ENCODE peak calls at places on chromosomes 6 and 20, in five cellular contexts. One of them, this sample, is unnamed.

GRCh38 chr20:46557231-46557956 is 6.9 kb upstream of the OCSTAMP start:
- DNase-seq in lower lobe of right lung: no peak
- DNase-seq in thyroid gland: peak
- DNase-seq in left ventricle myocardium inferior: no peak
- DNase-seq in HCT116: no peak
- DNase-seq in this sample: no peak

GRCh38 chr6:51992834-51993233 is 94.6 kb downstream of the PKHD1 start:
- DNase-seq in lower lobe of right lung: no peak
- DNase-seq in thyroid gland: no peak
- DNase-seq in left ventricle myocardium inferior: no peak
- DNase-seq in HCT116: no peak
- DNase-seq in this sample: no peak

GRCh38 chr6:161393839-161394364 is 120.0 kb upstream of the AGPAT4 start:
- DNase-seq in lower lobe of right lung: no peak
- DNase-seq in thyroid gland: peak
- DNase-seq in left ventricle myocardium inferior: no peak
- DNase-seq in HCT116: peak
- DNase-seq in this sample: no peak

GRCh38 chr6:72650081-72650745 is 28.3 kb downstream of the KCNQ5 start:
- DNase-seq in lower lobe of right lung: no peak
- DNase-seq in thyroid gland: no peak
- DNase-seq in left ventricle myocardium inferior: no peak
- DNase-seq in HCT116: no peak
- DNase-seq in this sample: no peak

GRCh38 chr20:15236812-15237211 is 899.4 kb upstream of the FLRT3 start:
- DNase-seq in lower lobe of right lung: no peak
- DNase-seq in thyroid gland: peak
- DNase-seq in left ventricle myocardium inferior: no peak
- DNase-seq in HCT116: peak
- DNase-seq in this sample: no peak

GRCh38 chr6:97059473-97059872 is 134.9 kb downstream of the KLHL32 start:
- DNase-seq in lower lobe of right lung: no peak
- DNase-seq in thyroid gland: no peak
- DNase-seq in left ventricle myocardium inferior: no peak
- DNase-seq in HCT116: peak
- DNase-seq in this sample: no peak

GRCh38 chr6:16108996-16109658 is 19.8 kb upstream of the MYLIP start:
- DNase-seq in lower lobe of right lung: peak
- DNase-seq in thyroid gland: peak
- DNase-seq in left ventricle myocardium inferior: no peak
- DNase-seq in HCT116: no peak
- DNase-seq in this sample: peak

GRCh38 chr20:35305682-35306556 is 13.7 kb upstream of the FAM83C start:
- DNase-seq in lower lobe of right lung: no peak
- DNase-seq in thyroid gland: no peak
- DNase-seq in left ventricle myocardium inferior: no peak
- DNase-seq in HCT116: peak
- DNase-seq in this sample: peak

GRCh38 chr6:131049515-131050081 is 13.4 kb downstream of the EPB41L2 start:
- DNase-seq in lower lobe of right lung: no peak
- DNase-seq in thyroid gland: no peak
- DNase-seq in left ventricle myocardium inferior: no peak
- DNase-seq in HCT116: no peak
- DNase-seq in this sample: no peak

GRCh38 chr20:52379723-52380336 is 188.3 kb upstream of the ZFP64 start:
- DNase-seq in lower lobe of right lung: peak
- DNase-seq in thyroid gland: peak
- DNase-seq in left ventricle myocardium inferior: peak
- DNase-seq in HCT116: no peak
- DNase-seq in this sample: no peak

GRCh38 chr20:24018796-24019195 is 30.2 kb upstream of the GGTLC1 start:
- DNase-seq in lower lobe of right lung: no peak
- DNase-seq in thyroid gland: no peak
- DNase-seq in left ventricle myocardium inferior: no peak
- DNase-seq in HCT116: no peak
- DNase-seq in this sample: no peak

GRCh38 chr6:47180633-47181032 is 129.1 kb downstream of the TNFRSF21 start:
- DNase-seq in lower lobe of right lung: no peak
- DNase-seq in thyroid gland: no peak
- DNase-seq in left ventricle myocardium inferior: no peak
- DNase-seq in HCT116: peak
- DNase-seq in this sample: no peak

GRCh38 chr6:394641-395289 is 3.2 kb downstream of the IRF4 start:
- DNase-seq in lower lobe of right lung: no peak
- DNase-seq in thyroid gland: no peak
- DNase-seq in left ventricle myocardium inferior: no peak
- DNase-seq in HCT116: no peak
- DNase-seq in this sample: no peak

GRCh38 chr20:59435496-59435895 is 135.1 kb downstream of the EDN3 start:
- DNase-seq in lower lobe of right lung: no peak
- DNase-seq in thyroid gland: no peak
- DNase-seq in left ventricle myocardium inferior: no peak
- DNase-seq in HCT116: no peak
- DNase-seq in this sample: no peak

GRCh38 chr6:147506704-147507114 is 1.8 kb upstream of the SAMD5 start:
- DNase-seq in lower lobe of right lung: peak
- DNase-seq in thyroid gland: peak
- DNase-seq in left ventricle myocardium inferior: peak
- DNase-seq in HCT116: no peak
- DNase-seq in this sample: peak

GRCh38 chr6:43532201-43532600 is 15.3 kb downstream of the POLR1C start:
- DNase-seq in lower lobe of right lung: no peak
- DNase-seq in thyroid gland: no peak
- DNase-seq in left ventricle myocardium inferior: no peak
- DNase-seq in HCT116: no peak
- DNase-seq in this sample: no peak

GRCh38 chr20:46767127-46767761 is 57.8 kb downstream of the SLC2A10 start:
- DNase-seq in lower lobe of right lung: no peak
- DNase-seq in thyroid gland: peak
- DNase-seq in left ventricle myocardium inferior: no peak
- DNase-seq in HCT116: peak
- DNase-seq in this sample: no peak

GRCh38 chr6:27791182-27791939 is 120.8 kb downstream of the OR2B2 start:
- DNase-seq in lower lobe of right lung: no peak
- DNase-seq in thyroid gland: peak
- DNase-seq in left ventricle myocardium inferior: peak
- DNase-seq in HCT116: peak
- DNase-seq in this sample: peak

GRCh38 chr20:49888341-49889244 is 26.7 kb downstream of the SPATA2 start:
- DNase-seq in lower lobe of right lung: no peak
- DNase-seq in thyroid gland: peak
- DNase-seq in left ventricle myocardium inferior: no peak
- DNase-seq in HCT116: peak
- DNase-seq in this sample: no peak

GRCh38 chr6:21953831-21954801 is 342.7 kb downstream of the PRL start:
- DNase-seq in lower lobe of right lung: no peak
- DNase-seq in thyroid gland: no peak
- DNase-seq in left ventricle myocardium inferior: no peak
- DNase-seq in HCT116: no peak
- DNase-seq in this sample: no peak

GRCh38 chr20:16312998-16313397 is 260.2 kb downstream of the KIF16B start:
- DNase-seq in lower lobe of right lung: no peak
- DNase-seq in thyroid gland: no peak
- DNase-seq in left ventricle myocardium inferior: no peak
- DNase-seq in HCT116: no peak
- DNase-seq in this sample: no peak

GRCh38 chr6:24223131-24223715 is 97.2 kb downstream of the NRSN1 start:
- DNase-seq in lower lobe of right lung: no peak
- DNase-seq in thyroid gland: no peak
- DNase-seq in left ventricle myocardium inferior: no peak
- DNase-seq in HCT116: peak
- DNase-seq in this sample: no peak

GRCh38 chr20:38181971-38182370 is 16.9 kb upstream of the TGM2 start:
- DNase-seq in lower lobe of right lung: no peak
- DNase-seq in thyroid gland: no peak
- DNase-seq in left ventricle myocardium inferior: no peak
- DNase-seq in HCT116: no peak
- DNase-seq in this sample: no peak

GRCh38 chr20:8066662-8067061 is 47.1 kb upstream of the TMX4 start:
- DNase-seq in lower lobe of right lung: no peak
- DNase-seq in thyroid gland: no peak
- DNase-seq in left ventricle myocardium inferior: no peak
- DNase-seq in HCT116: no peak
- DNase-seq in this sample: no peak

GRCh38 chr6:158611039-158611438 is 33.5 kb downstream of the DYNLT1 start:
- DNase-seq in lower lobe of right lung: no peak
- DNase-seq in thyroid gland: no peak
- DNase-seq in left ventricle myocardium inferior: no peak
- DNase-seq in HCT116: no peak
- DNase-seq in this sample: no peak

GRCh38 chr6:148367418-148368024 is 24.9 kb downstream of the SASH1 start:
- DNase-seq in lower lobe of right lung: no peak
- DNase-seq in thyroid gland: peak
- DNase-seq in left ventricle myocardium inferior: peak
- DNase-seq in HCT116: no peak
- DNase-seq in this sample: peak

GRCh38 chr6:124882580-124883393 is 79.5 kb upstream of the RNF217 start:
- DNase-seq in lower lobe of right lung: no peak
- DNase-seq in thyroid gland: no peak
- DNase-seq in left ventricle myocardium inferior: no peak
- DNase-seq in HCT116: no peak
- DNase-seq in this sample: no peak

GRCh38 chr6:159985296-159985940 is 16.5 kb downstream of the IGF2R start:
- DNase-seq in lower lobe of right lung: no peak
- DNase-seq in thyroid gland: no peak
- DNase-seq in left ventricle myocardium inferior: no peak
- DNase-seq in HCT116: no peak
- DNase-seq in this sample: no peak

DNA sequence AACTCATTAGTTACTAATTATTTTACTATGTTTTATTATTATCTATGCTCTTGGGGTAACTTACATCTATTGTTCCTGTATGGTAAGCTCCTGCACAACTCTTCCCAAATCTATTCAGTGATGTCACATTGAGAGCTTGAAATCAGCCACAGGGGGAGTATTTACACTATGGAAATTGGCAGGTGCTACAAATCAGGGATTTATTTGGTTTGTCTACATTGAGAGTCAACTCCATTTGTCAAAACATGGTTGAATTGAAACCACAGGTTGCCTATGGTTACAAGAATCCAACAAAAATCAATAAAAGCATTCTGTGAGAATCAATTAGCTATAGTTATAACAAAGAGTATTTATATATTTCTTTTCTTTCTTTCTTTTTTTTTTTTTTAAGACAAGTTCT is 3.9 kb upstream of the FITM2 start:
- DNase-seq in lower lobe of right lung: no peak
- DNase-seq in thyroid gland: no peak
- DNase-seq in left ventricle myocardium inferior: no peak
- DNase-seq in HCT116: no peak
- DNase-seq in this sample: no peak
- H3K4me3 ChIP-seq in lower lobe of right lung: no peak
- H3K4me3 ChIP-seq in thyroid gland: no peak
- H3K4me3 ChIP-seq in left ventricle myocardium inferior: no peak
- H3K4me3 ChIP-seq in HCT116: no peak
- H3K4me3 ChIP-seq in this sample: no peak

GRCh38 chr6:108916026-108916689 is 67.9 kb downstream of the ARMC2 start:
- DNase-seq in lower lobe of right lung: no peak
- DNase-seq in thyroid gland: no peak
- DNase-seq in left ventricle myocardium inferior: no peak
- DNase-seq in HCT116: no peak
- DNase-seq in this sample: no peak

GRCh38 chr6:108915258-108915657 is 67.0 kb downstream of the ARMC2 start:
- DNase-seq in lower lobe of right lung: no peak
- DNase-seq in thyroid gland: no peak
- DNase-seq in left ventricle myocardium inferior: no peak
- DNase-seq in HCT116: no peak
- DNase-seq in this sample: no peak

DNA sequence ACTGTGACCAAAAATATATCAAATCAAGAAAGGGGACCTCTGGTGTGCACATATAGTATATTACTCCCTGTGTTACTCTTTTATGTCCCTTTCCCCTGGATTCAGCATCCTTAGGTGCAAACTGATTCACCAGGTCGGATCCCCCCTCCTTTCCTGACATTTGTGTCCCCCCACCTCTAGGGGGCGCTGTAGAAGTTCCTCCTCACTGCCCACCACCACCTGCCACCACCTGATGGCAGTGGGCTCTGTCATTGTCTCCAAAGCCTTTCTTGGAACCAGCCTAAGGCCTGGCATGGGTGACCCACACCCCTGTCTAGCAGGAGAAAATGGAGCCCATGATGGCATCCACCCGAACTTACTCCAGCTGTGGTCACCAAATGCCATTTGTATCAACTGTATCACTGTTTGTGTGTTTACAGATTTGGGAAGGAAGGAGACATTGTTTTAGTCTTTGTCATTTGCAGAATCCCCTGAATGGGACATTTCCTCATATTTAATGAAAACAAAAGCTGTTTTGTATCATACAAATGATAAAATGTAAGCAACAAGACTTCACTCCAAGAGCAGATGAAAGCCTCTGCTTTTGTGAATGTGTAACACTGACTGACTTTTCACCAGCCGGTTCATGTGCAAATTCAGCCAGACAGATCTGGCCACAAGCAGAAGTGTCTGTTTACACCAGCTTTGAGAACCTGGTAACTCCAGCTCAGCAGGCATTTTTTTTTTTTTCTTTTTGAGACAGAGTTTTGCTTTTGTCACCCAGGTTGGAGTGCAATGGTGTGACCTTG is 66.2 kb downstream of the ARMC2 start:
- DNase-seq in lower lobe of right lung: no peak
- DNase-seq in thyroid gland: no peak
- DNase-seq in left ventricle myocardium inferior: no peak
- DNase-seq in HCT116: peak
- DNase-seq in this sample: no peak
- H3K27ac ChIP-seq in lower lobe of right lung: no peak
- H3K27ac ChIP-seq in thyroid gland: no peak
- H3K27ac ChIP-seq in left ventricle myocardium inferior: peak
- H3K27ac ChIP-seq in HCT116: no peak
- H3K27ac ChIP-seq in this sample: no peak

DNA sequence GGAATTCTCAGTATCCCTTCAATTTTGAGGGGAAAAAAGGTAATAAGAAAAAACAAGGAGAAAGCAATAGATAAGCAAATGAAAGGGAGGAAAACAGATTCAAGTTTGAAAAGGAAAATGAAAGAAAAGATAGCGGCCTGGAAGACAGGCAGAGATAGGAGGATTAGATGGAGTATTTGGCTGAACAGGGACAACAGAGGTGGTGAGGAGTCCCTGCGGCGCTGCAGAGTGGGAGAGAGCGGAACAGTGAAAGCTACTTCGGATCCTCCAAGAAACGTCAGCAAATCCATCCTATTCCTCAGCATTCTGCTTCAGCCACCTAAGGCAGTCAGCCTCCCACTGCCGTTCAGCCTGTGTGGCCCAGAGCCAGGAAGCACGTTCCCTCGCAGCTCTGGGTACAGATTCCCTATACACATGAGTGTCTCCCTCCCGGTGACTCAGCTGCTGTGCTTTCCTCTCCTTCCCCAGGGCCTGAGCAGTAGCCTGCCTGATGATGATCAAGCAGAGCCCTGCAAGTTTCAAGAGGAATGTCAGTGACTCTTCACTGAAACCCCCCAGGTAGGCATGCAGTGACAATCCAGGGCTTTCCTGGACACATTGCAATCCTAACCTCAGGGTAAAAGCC is 43.4 kb upstream of the CDYL start:
- DNase-seq in lower lobe of right lung: no peak
- DNase-seq in thyroid gland: peak
- DNase-seq in left ventricle myocardium inferior: peak
- DNase-seq in HCT116: peak
- DNase-seq in this sample: peak
- H3K4me3 ChIP-seq in lower lobe of right lung: peak
- H3K4me3 ChIP-seq in thyroid gland: no peak
- H3K4me3 ChIP-seq in left ventricle myocardium inferior: peak
- H3K4me3 ChIP-seq in HCT116: no peak
- H3K4me3 ChIP-seq in this sample: no peak

GRCh38 chr6:144338951-144339681 is 54.0 kb downstream of the UTRN start:
- DNase-seq in lower lobe of right lung: no peak
- DNase-seq in thyroid gland: no peak
- DNase-seq in left ventricle myocardium inferior: no peak
- DNase-seq in HCT116: no peak
- DNase-seq in this sample: no peak
- H3K27ac ChIP-seq in lower lobe of right lung: peak
- H3K27ac ChIP-seq in thyroid gland: peak
- H3K27ac ChIP-seq in left ventricle myocardium inferior: peak
- H3K27ac ChIP-seq in HCT116: no peak
- H3K27ac ChIP-seq in this sample: no peak